ENCODE peak calls at places on chromosome 14, in six cellular contexts. One of them, this sample, is unnamed.

GRCh38 chr14:65958664-65959562 is 527.3 kb upstream of the CCDC196 start:
- DNase-seq in brain microvascular endothelial cell: no peak
- DNase-seq in MM.1S: peak
- DNase-seq in endodermal cell: no peak
- DNase-seq in cardiac muscle cell: peak
- DNase-seq in transverse colon: no peak
- DNase-seq in this sample: no peak

GRCh38 chr14:21995332-21995731 is 321.7 kb upstream of the OR4E1 start:
- DNase-seq in transverse colon: no peak
- DNase-seq in endodermal cell: no peak
- DNase-seq in MM.1S: no peak
- DNase-seq in cardiac muscle cell: no peak
- DNase-seq in brain microvascular endothelial cell: no peak
- DNase-seq in this sample: no peak

GRCh38 chr14:67567654-67568053 is 32.4 kb downstream of the PIGH start:
- DNase-seq in endodermal cell: no peak
- DNase-seq in transverse colon: no peak
- DNase-seq in brain microvascular endothelial cell: no peak
- DNase-seq in cardiac muscle cell: no peak
- DNase-seq in MM.1S: no peak
- DNase-seq in this sample: no peak

GRCh38 chr14:67285876-67286452 is 44.7 kb downstream of the PALS1 start:
- DNase-seq in transverse colon: no peak
- DNase-seq in endodermal cell: no peak
- DNase-seq in cardiac muscle cell: peak
- DNase-seq in MM.1S: peak
- DNase-seq in brain microvascular endothelial cell: no peak
- DNase-seq in this sample: no peak

GRCh38 chr14:78164226-78164853 is 5.8 kb upstream of the NRXN3 start:
- DNase-seq in cardiac muscle cell: peak
- DNase-seq in brain microvascular endothelial cell: no peak
- DNase-seq in MM.1S: no peak
- DNase-seq in transverse colon: peak
- DNase-seq in endodermal cell: peak
- DNase-seq in this sample: peak

GRCh38 chr14:78448483-78449094 is 278.4 kb downstream of the NRXN3 start:
- DNase-seq in transverse colon: peak
- DNase-seq in MM.1S: peak
- DNase-seq in brain microvascular endothelial cell: peak
- DNase-seq in cardiac muscle cell: peak
- DNase-seq in endodermal cell: peak
- DNase-seq in this sample: peak

GRCh38 chr14:52352546-52352945 is 38.4 kb downstream of the PTGER2 start:
- DNase-seq in endodermal cell: no peak
- DNase-seq in transverse colon: no peak
- DNase-seq in cardiac muscle cell: no peak
- DNase-seq in brain microvascular endothelial cell: no peak
- DNase-seq in MM.1S: no peak
- DNase-seq in this sample: no peak

GRCh38 chr14:55814873-55815272 is 234.9 kb downstream of the KTN1 start:
- DNase-seq in brain microvascular endothelial cell: no peak
- DNase-seq in transverse colon: no peak
- DNase-seq in cardiac muscle cell: no peak
- DNase-seq in endodermal cell: no peak
- DNase-seq in MM.1S: no peak
- DNase-seq in this sample: no peak

GRCh38 chr14:78709795-78710569 is 539.8 kb downstream of the NRXN3 start:
- DNase-seq in endodermal cell: no peak
- DNase-seq in brain microvascular endothelial cell: no peak
- DNase-seq in cardiac muscle cell: no peak
- DNase-seq in MM.1S: no peak
- DNase-seq in transverse colon: no peak
- DNase-seq in this sample: no peak

GRCh38 chr14:61478971-61479473 is 157.6 kb downstream of the PRKCH start:
- DNase-seq in cardiac muscle cell: no peak
- DNase-seq in transverse colon: no peak
- DNase-seq in endodermal cell: no peak
- DNase-seq in brain microvascular endothelial cell: no peak
- DNase-seq in MM.1S: peak
- DNase-seq in this sample: no peak

GRCh38 chr14:95319312-95320075 is at the start of gene CLMN:
- DNase-seq in brain microvascular endothelial cell: no peak
- DNase-seq in cardiac muscle cell: peak
- DNase-seq in transverse colon: peak
- DNase-seq in endodermal cell: peak
- DNase-seq in MM.1S: peak
- DNase-seq in this sample: peak

GRCh38 chr14:59140441-59140840 is 48.0 kb upstream of the DAAM1 start:
- DNase-seq in brain microvascular endothelial cell: no peak
- DNase-seq in transverse colon: no peak
- DNase-seq in endodermal cell: no peak
- DNase-seq in MM.1S: no peak
- DNase-seq in cardiac muscle cell: peak
- DNase-seq in this sample: no peak

GRCh38 chr14:71362920-71363584 is 455.8 kb downstream of the PCNX1 start:
- DNase-seq in endodermal cell: no peak
- DNase-seq in brain microvascular endothelial cell: peak
- DNase-seq in transverse colon: no peak
- DNase-seq in cardiac muscle cell: no peak
- DNase-seq in MM.1S: no peak
- DNase-seq in this sample: no peak

GRCh38 chr14:27506272-27506671 is 908.4 kb upstream of the NOVA1 start:
- DNase-seq in brain microvascular endothelial cell: no peak
- DNase-seq in endodermal cell: peak
- DNase-seq in transverse colon: no peak
- DNase-seq in MM.1S: no peak
- DNase-seq in cardiac muscle cell: no peak
- DNase-seq in this sample: no peak

DNA sequence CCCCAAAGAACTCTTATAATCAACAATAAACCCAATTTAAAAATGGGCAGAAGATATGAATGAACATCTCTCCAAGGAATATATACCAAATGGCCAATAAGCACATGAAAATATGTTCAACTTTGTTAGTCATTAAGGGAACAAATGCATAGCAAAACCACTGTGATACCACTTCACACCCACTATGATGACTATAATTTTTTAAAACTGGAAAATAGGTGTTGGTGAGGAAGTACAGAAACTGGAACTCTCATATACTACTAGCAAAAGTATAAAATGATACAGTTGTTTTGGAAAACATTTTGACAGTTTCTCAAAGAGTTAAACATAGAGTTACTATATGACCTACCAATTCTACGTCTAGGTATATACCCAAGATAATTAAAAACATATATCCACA is 9.4 kb upstream of the HEATR5A start:
- DNase-seq in MM.1S: no peak
- DNase-seq in endodermal cell: no peak
- DNase-seq in cardiac muscle cell: no peak
- DNase-seq in brain microvascular endothelial cell: no peak
- DNase-seq in transverse colon: no peak
- DNase-seq in this sample: no peak
- TF ChIP-seq CTCF in MM.1S: no peak
- TF ChIP-seq CTCF in endodermal cell: no peak
- TF ChIP-seq CTCF in cardiac muscle cell: no peak
- TF ChIP-seq CTCF in brain microvascular endothelial cell: no peak
- TF ChIP-seq CTCF in transverse colon: no peak
- TF ChIP-seq CTCF in this sample: no peak

GRCh38 chr14:38210587-38211257 is 3.0 kb downstream of the SSTR1 start:
- DNase-seq in cardiac muscle cell: peak
- DNase-seq in endodermal cell: peak
- DNase-seq in MM.1S: no peak
- DNase-seq in transverse colon: no peak
- DNase-seq in brain microvascular endothelial cell: no peak
- DNase-seq in this sample: peak
- TF ChIP-seq CTCF in cardiac muscle cell: peak
- TF ChIP-seq CTCF in endodermal cell: peak
- TF ChIP-seq CTCF in MM.1S: no peak
- TF ChIP-seq CTCF in transverse colon: no peak
- TF ChIP-seq CTCF in brain microvascular endothelial cell: peak
- TF ChIP-seq CTCF in this sample: no peak

DNA sequence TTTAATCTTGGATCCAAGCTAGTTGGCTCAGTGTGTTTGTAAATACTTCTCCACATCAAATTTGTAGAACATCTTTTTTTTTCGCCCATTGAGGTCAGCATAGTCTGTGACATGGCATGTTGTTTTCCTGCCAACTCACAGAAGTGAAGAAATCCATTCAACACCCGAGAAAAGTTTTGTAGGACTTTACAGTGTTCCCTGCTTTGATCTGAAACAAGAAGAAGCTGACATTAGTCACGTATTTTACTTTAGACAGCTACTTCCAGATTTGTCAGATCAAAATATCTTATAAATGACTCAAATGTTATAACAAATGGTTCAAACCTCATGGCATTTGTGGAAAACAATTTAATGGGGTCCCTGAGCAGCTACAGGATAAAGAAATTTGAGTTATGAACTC is 438.7 kb downstream of the EGLN3 start:
- DNase-seq in endodermal cell: no peak
- DNase-seq in brain microvascular endothelial cell: peak
- DNase-seq in cardiac muscle cell: no peak
- DNase-seq in MM.1S: no peak
- DNase-seq in transverse colon: no peak
- DNase-seq in this sample: no peak
- TF ChIP-seq CTCF in endodermal cell: no peak
- TF ChIP-seq CTCF in brain microvascular endothelial cell: no peak
- TF ChIP-seq CTCF in cardiac muscle cell: no peak
- TF ChIP-seq CTCF in MM.1S: no peak
- TF ChIP-seq CTCF in transverse colon: no peak
- TF ChIP-seq CTCF in this sample: no peak

DNA sequence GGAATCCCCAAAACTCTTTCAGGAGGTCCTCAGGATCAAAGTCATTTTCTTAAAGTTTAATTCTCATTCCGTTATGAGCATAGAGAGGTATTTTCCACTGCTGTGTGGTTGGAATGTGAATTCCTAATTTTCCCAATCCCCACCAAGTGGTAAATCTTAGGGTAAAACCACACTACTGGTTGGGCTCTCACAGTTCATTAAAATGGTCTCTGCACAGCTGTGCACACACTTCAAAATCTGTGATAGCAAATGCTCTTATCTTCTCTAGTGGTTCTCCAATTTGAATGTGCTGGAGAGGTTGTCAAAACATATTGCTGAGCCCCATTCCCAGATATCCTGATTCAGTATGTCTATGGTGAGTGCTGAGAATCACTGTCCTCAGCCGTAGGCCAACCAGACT is 189.1 kb downstream of the BMP4 start:
- DNase-seq in cardiac muscle cell: peak
- DNase-seq in MM.1S: no peak
- DNase-seq in endodermal cell: no peak
- DNase-seq in transverse colon: no peak
- DNase-seq in brain microvascular endothelial cell: no peak
- DNase-seq in this sample: no peak
- TF ChIP-seq CTCF in cardiac muscle cell: no peak
- TF ChIP-seq CTCF in MM.1S: no peak
- TF ChIP-seq CTCF in endodermal cell: no peak
- TF ChIP-seq CTCF in transverse colon: no peak
- TF ChIP-seq CTCF in brain microvascular endothelial cell: no peak
- TF ChIP-seq CTCF in this sample: no peak

DNA sequence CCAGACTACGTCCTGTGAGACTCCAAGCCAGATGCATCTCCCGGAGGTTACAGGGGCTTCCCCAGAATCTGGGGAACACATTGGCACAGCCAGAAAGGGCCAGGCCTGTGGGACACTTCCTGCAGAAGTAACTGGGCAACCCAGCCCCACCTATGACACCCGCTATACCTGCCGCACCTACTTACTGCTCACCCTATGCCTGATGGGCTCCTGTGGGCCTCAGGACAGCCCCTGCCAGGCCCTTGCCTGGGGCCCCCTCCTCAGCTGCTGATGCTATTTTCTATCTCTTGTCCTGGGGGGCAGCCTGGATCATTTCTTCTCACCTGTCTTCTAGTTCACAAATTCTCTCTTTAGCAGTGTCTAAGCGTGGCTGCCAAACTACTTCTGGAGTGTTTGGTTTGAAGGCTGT is 28.7 kb downstream of the JAG2 start:
- DNase-seq in brain microvascular endothelial cell: no peak
- DNase-seq in transverse colon: no peak
- DNase-seq in MM.1S: no peak
- DNase-seq in cardiac muscle cell: no peak
- DNase-seq in endodermal cell: peak
- DNase-seq in this sample: no peak
- TF ChIP-seq CTCF in brain microvascular endothelial cell: no peak
- TF ChIP-seq CTCF in transverse colon: no peak
- TF ChIP-seq CTCF in MM.1S: no peak
- TF ChIP-seq CTCF in cardiac muscle cell: no peak
- TF ChIP-seq CTCF in endodermal cell: no peak
- TF ChIP-seq CTCF in this sample: no peak

GRCh38 chr14:91911474-91912032 is 35.9 kb downstream of the FBLN5 start:
- DNase-seq in endodermal cell: peak
- DNase-seq in cardiac muscle cell: peak
- DNase-seq in brain microvascular endothelial cell: peak
- DNase-seq in MM.1S: peak
- DNase-seq in transverse colon: peak
- DNase-seq in this sample: peak
- TF ChIP-seq CTCF in endodermal cell: peak
- TF ChIP-seq CTCF in cardiac muscle cell: peak
- TF ChIP-seq CTCF in brain microvascular endothelial cell: peak
- TF ChIP-seq CTCF in MM.1S: peak
- TF ChIP-seq CTCF in transverse colon: peak
- TF ChIP-seq CTCF in this sample: peak

GRCh38 chr14:74571901-74572828 is 39.9 kb downstream of the LTBP2 start:
- DNase-seq in brain microvascular endothelial cell: peak
- DNase-seq in endodermal cell: no peak
- DNase-seq in MM.1S: no peak
- DNase-seq in transverse colon: peak
- DNase-seq in cardiac muscle cell: no peak
- DNase-seq in this sample: peak
- TF ChIP-seq CTCF in brain microvascular endothelial cell: no peak
- TF ChIP-seq CTCF in endodermal cell: no peak
- TF ChIP-seq CTCF in MM.1S: no peak
- TF ChIP-seq CTCF in transverse colon: no peak
- TF ChIP-seq CTCF in cardiac muscle cell: no peak
- TF ChIP-seq CTCF in this sample: no peak